ENCODE peak calls at places on chromosomes 4 and X, in ten cellular contexts. E is sigmoid colon, D is GM12892, M is transverse colon, U is K562, J is GM12878, Z is HCT116, F is endothelial cell of umbilical vein, H is suprapubic skin, L is upper lobe of left lung. O is an unnamed sample.

GRCh38 chr4:118923891-118924290 is 35.2 kb downstream of the SYNPO2 start:
- DNase-seq in E (no peak), D (no peak), M (no peak), U (no peak), J (no peak), Z (no peak), F (no peak), H (no peak), L (no peak), O (no peak)

GRCh38 chrX:3748052-3748559 is 34.7 kb upstream of the PRKX start:
- DNase-seq in E (no peak), D (no peak), M (no peak), U (no peak), J (no peak), Z (no peak), F (no peak), H (no peak), L (no peak), O (no peak)

GRCh38 chr4:3833326-3833989 is 67.3 kb downstream of the ADRA2C start:
- DNase-seq in E (no peak), D (no peak), M (no peak), U (no peak), J (no peak), Z (no peak), F (no peak), H (no peak), L (no peak), O (no peak)

GRCh38 chrX:13254076-13254785 is 65.6 kb downstream of the ATXN3L start:
- DNase-seq in E (no peak), D (no peak), M (peak; percentile 41), U (peak; percentile 67), J (peak; percentile 56), Z (no peak), F (peak; percentile 27), H (no peak), L (no peak), O (no peak)

GRCh38 chrX:25049347-25049746 is 33.6 kb upstream of the ARX start:
- DNase-seq in E (no peak), D (no peak), M (no peak), U (no peak), J (no peak), Z (no peak), F (no peak), H (no peak), L (no peak), O (no peak)

GRCh38 chr4:114312349-114312748 is 286.3 kb upstream of the UGT8 start:
- DNase-seq in E (no peak), D (no peak), M (no peak), U (no peak), J (no peak), Z (no peak), F (no peak), H (no peak), L (no peak), O (no peak)

GRCh38 chr4:149264093-149264733 is 551.4 kb downstream of the IQCM start:
- DNase-seq in E (no peak), D (no peak), M (peak; percentile 30), U (peak; percentile 31), J (peak; percentile 4), Z (peak; percentile 48), F (peak; percentile 55), H (no peak), L (no peak), O (no peak)

GRCh38 chr4:168021666-168022065 is 70.7 kb upstream of the ANXA10 start:
- DNase-seq in E (no peak), D (no peak), M (no peak), U (no peak), J (no peak), Z (no peak), F (no peak), H (no peak), L (no peak), O (no peak)

GRCh38 chr4:158020734-158021346 is 152.0 kb downstream of the GASK1B start:
- DNase-seq in E (no peak), D (no peak), M (no peak), U (no peak), J (no peak), Z (peak; percentile 47), F (peak; percentile 94), H (no peak), L (no peak), O (no peak)

GRCh38 chrX:130120746-130121504 is 10.6 kb upstream of the ELF4 start:
- DNase-seq in E (peak; percentile 89), D (peak; percentile 61), M (peak; percentile 74), U (peak; percentile 74), J (no peak), Z (no peak), F (peak; percentile 75), H (peak; percentile 80), L (peak; percentile 95), O (peak; percentile 69)

GRCh38 chrX:34130980-34131744 is 952 bp downstream of the FAM47A start:
- DNase-seq in E (no peak), D (no peak), M (no peak), U (no peak), J (no peak), Z (no peak), F (no peak), H (peak; percentile 33), L (peak; percentile 25), O (no peak)

GRCh38 chr4:100244347-100244746 is 54.1 kb upstream of the DDIT4L start:
- DNase-seq in E (no peak), D (no peak), M (no peak), U (no peak), J (no peak), Z (no peak), F (no peak), H (no peak), L (no peak), O (no peak)

DNA sequence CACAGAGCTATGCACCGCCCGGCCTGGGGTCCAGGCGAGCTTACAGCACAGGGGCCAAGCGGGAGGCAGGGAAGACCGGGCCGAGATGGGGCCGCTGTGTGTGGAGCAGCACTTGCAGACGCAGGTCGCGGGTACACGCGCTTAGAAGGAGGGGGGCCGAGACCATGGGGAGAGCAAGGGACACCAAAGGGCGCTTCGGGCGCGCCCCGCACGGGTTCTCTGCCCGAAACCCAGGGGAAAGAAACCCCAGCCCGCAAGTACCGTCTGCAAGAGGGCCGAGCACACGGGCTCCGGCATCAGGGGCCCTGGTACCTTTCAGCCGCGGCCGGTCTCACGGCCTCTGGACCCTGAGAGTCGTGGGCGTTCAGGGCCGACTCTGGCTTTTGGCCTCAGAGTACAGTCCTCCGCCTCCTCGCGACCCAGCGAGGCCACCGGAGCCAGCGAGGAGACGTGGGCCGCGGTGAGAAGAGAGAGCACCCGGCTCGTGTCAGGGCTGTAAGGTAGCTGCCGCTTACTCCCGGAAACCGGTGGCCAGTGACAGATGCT is 337 bp downstream of the EOLA2 start:
- DNase-seq in E (peak; percentile 71), D (no peak), M (peak; percentile 19), U (peak; percentile 8), J (no peak), Z (no peak), F (no peak), H (peak; percentile 77), L (peak; percentile 83), O (no peak)
- TF ChIP-seq POLR2A in E (peak; percentile 13), D (peak; percentile 75), M (peak; percentile 67), U (no peak), J (peak; percentile 88), Z (no peak), F (no peak), H (no peak), L (peak; percentile 44), O (peak; percentile 81)

GRCh38 chr4:41364871-41365270 is 108.1 kb downstream of the UCHL1 start:
- DNase-seq in E (no peak), D (no peak), M (no peak), U (no peak), J (no peak), Z (no peak), F (no peak), H (no peak), L (no peak), O (no peak)
- TF ChIP-seq POLR2AphosphoS5 in E (no peak), D (no peak), M (no peak), U (no peak), J (no peak), Z (no peak), F (no peak), H (no peak), L (no peak), O (no peak)

GRCh38 chr4:80202784-80203553 is 5.7 kb downstream of the PRDM8 start:
- DNase-seq in E (peak; percentile 72), D (no peak), M (peak; percentile 53), U (no peak), J (no peak), Z (no peak), F (peak; percentile 37), H (peak; percentile 66), L (peak; percentile 89), O (peak; percentile 58)

GRCh38 chr4:80199004-80199579 is 1.8 kb downstream of the PRDM8 start:
- DNase-seq in E (no peak), D (no peak), M (no peak), U (no peak), J (no peak), Z (no peak), F (no peak), H (no peak), L (no peak), O (no peak)

GRCh38 chr4:80202190-80202711 is 4.9 kb downstream of the PRDM8 start:
- DNase-seq in E (peak; percentile 95), D (peak; percentile 80), M (peak; percentile 89), U (no peak), J (no peak), Z (no peak), F (peak; percentile 77), H (peak; percentile 90), L (peak; percentile 98), O (peak; percentile 78)

GRCh38 chr4:80199947-80200346 is 2.6 kb downstream of the PRDM8 start:
- DNase-seq in E (no peak), D (no peak), M (no peak), U (no peak), J (no peak), Z (no peak), F (no peak), H (no peak), L (no peak), O (no peak)

DNA sequence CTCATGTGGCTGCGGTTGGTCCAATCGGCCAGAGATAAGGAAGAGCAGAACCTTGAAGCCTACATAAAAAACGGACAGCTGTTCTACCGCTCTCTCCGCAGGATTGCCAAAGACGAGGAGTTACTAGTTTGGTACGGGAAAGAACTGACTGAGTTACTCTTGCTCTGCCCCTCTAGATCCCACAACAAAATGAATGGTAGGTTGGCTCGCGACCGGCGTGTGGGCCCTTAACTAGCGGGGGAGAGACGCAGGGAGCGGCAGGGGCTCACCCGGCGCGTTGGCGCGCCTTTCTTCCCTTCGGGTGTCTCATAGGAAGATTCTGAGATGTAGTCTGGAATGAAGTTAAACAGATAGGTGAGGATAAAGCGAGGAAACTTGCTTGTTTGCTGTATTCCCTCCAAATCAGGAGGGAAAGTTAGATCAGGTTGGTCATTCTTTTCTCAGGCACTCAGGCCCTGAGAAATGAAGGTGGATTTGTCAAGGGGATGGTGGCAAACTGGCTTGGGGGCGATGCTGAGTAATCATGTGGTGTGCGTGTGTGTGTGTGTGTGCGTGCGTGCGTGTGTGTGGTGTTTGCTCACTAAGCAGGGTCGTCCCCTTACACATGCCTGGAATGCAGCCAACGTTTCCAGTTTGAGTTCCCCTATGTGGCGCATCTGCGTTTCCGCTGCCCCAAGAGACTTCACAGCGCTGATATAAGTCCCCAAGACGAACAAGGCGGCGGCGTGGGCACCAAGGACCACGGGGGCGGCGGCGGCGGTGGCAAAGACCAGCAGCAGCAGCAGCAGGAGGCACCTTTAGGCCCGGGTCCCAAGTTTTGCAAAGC is 4.2 kb downstream of the PRDM8 start:
- DNase-seq in E (no peak), D (no peak), M (peak; percentile 45), U (no peak), J (no peak), Z (no peak), F (peak; percentile 51), H (peak; percentile 74), L (peak; percentile 66), O (no peak)
- TF ChIP-seq POLR2A in E (no peak), D (no peak), M (no peak), U (no peak), J (no peak), Z (no peak), F (no peak), H (no peak), L (no peak), O (no peak)

GRCh38 chrX:151088221-151088620 is 88.2 kb upstream of the GPR50 start:
- DNase-seq in E (no peak), D (no peak), M (no peak), U (no peak), J (no peak), Z (no peak), F (no peak), H (no peak), L (no peak), O (no peak)
- TF ChIP-seq POLR2AphosphoS5 in E (no peak), D (no peak), M (no peak), U (no peak), J (no peak), Z (no peak), F (no peak), H (no peak), L (no peak), O (no peak)

O was measured in GM12891.